ENCODE peak calls at places on chromosomes 16 and 17, in six cellular contexts. H is mammary epithelial cell, L is OCI-LY7, M is WTC11, G is endothelial cell of umbilical vein, K is fibroblast of mammary gland. D is an unnamed sample.

GRCh38 chr17:71942626-71943025 is 178.2 kb upstream of the SOX9 start:
- DNase-seq in M (no peak), H (no peak), G (no peak), L (no peak), K (no peak), D (no peak)

GRCh38 chr16:78035012-78035411 is 12.7 kb downstream of the CLEC3A start:
- DNase-seq in H (no peak), K (no peak), M (no peak), G (no peak), L (no peak), D (no peak)

GRCh38 chr16:15960124-15960971 is 10.9 kb downstream of the ABCC1 start:
- DNase-seq in M (no peak), K (no peak), G (peak; percentile 83), H (peak; percentile 39), L (no peak), D (no peak)

GRCh38 chr16:57999366-57999970 is 1.0 kb downstream of the ZNF319 start:
- DNase-seq in H (peak; percentile 56), K (peak; percentile 51), L (peak; percentile 62), G (peak; percentile 25), M (no peak), D (peak; percentile 57)

GRCh38 chr16:4517812-4518211 is 20.8 kb downstream of the CDIP1 start:
- DNase-seq in H (no peak), M (peak; percentile 80), K (peak; percentile 38), L (peak; percentile 49), G (peak; percentile 66), D (no peak)

GRCh38 chr17:8189041-8189710 is 804 bp downstream of the BORCS6 start:
- DNase-seq in H (no peak), L (no peak), G (peak; percentile 37), K (no peak), M (no peak), D (no peak)

GRCh38 chr17:82219753-82220709 is 7.4 kb upstream of the CCDC57 start:
- DNase-seq in H (no peak), L (no peak), M (no peak), K (no peak), G (no peak), D (no peak)

GRCh38 chr17:2892305-2892971 is 96.2 kb downstream of the RAP1GAP2 start:
- DNase-seq in K (peak; percentile 96), L (no peak), H (peak; percentile 98), G (peak; percentile 19), M (no peak), D (no peak)

GRCh38 chr17:43950554-43950953 is 3.2 kb downstream of the PYY start:
- DNase-seq in G (no peak), K (no peak), L (no peak), M (no peak), H (no peak), D (no peak)

GRCh38 chr16:50548659-50549560 is 714 bp downstream of the NKD1 start:
- DNase-seq in M (peak; percentile 30), K (no peak), G (peak; percentile 10), H (peak; percentile 18), L (no peak), D (peak; percentile 66)

GRCh38 chr16:4682616-4683254 is 10.6 kb upstream of the NUDT16L1 start:
- DNase-seq in L (no peak), M (peak; percentile 86), G (no peak), K (peak; percentile 34), H (peak; percentile 44), D (no peak)

GRCh38 chr16:81502396-81503060 is 57.9 kb downstream of the CMIP start:
- DNase-seq in G (peak; percentile 89), M (no peak), L (no peak), H (no peak), K (no peak), D (no peak)

GRCh38 chr17:1490643-1491405 is 1.7 kb downstream of the MYO1C start:
- DNase-seq in L (peak; percentile 78), H (peak; percentile 42), K (peak; percentile 48), M (peak; percentile 82), G (peak; percentile 59), D (peak; percentile 93)

GRCh38 chr17:80970762-80971703 is 20.6 kb upstream of the CHMP6 start:
- DNase-seq in H (no peak), L (no peak), M (no peak), K (no peak), G (no peak), D (no peak)

GRCh38 chr17:80969674-80970043 is 22.0 kb upstream of the CHMP6 start:
- DNase-seq in K (no peak), M (no peak), G (no peak), L (no peak), H (no peak), D (no peak)

GRCh38 chr17:80968602-80969029 is 23.0 kb upstream of the CHMP6 start:
- DNase-seq in H (no peak), G (no peak), L (no peak), K (no peak), M (no peak), D (no peak)

GRCh38 chr17:80969030-80969673 is 22.5 kb upstream of the CHMP6 start:
- DNase-seq in L (no peak), G (no peak), M (no peak), H (no peak), K (no peak), D (no peak)

GRCh38 chr17:80970044-80970761 is 21.4 kb upstream of the CHMP6 start:
- DNase-seq in M (peak; percentile 58), H (no peak), G (no peak), K (no peak), L (peak; percentile 48), D (peak; percentile 88)
- TF ChIP-seq CTCF in M (no peak), H (peak; percentile 62), G (peak; percentile 44), K (peak; percentile 40), L (peak; percentile 70), D (peak; percentile 50)

GRCh38 chr17:60315650-60316049 is 76.3 kb downstream of the USP32 start:
- DNase-seq in M (no peak), K (peak; percentile 10), H (no peak), G (no peak), L (no peak), D (no peak)
- TF ChIP-seq CTCF in M (no peak), K (no peak), H (peak; percentile 19), G (no peak), L (peak; percentile 57), D (no peak)

DNA sequence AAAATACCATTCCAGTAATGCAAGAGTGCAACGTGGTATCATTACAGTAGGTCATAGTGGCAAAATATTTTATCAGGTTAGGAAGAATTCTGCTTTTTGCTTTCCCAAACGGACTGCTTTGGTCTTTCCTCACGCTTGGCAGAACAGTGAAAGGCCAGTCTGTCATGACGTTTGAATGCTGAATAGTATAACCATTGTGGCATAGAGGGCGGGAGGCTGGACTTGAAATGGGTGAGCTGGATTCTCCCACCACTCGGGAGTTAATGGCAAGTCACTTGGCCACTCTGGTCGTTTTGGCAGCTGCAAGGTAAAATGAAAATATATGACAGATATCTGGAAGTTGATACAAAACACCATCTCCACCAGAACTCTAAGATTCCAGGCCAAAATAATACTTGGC is 391.2 kb downstream of the MAF start:
- DNase-seq in K (no peak), M (no peak), G (no peak), H (no peak), L (no peak), D (no peak)
- TF ChIP-seq CTCF in K (no peak), M (no peak), G (no peak), H (no peak), L (no peak), D (no peak)

GRCh38 chr16:7268182-7268581 is 64.5 kb upstream of the RBFOX1 start:
- DNase-seq in M (no peak), H (peak; percentile 4), K (peak; percentile 1), L (peak; percentile 5), G (no peak), D (peak; percentile 8)
- TF ChIP-seq CTCF in M (peak; percentile 34), H (peak; percentile 38), K (peak; percentile 33), L (peak; percentile 72), G (peak; percentile 13), D (peak; percentile 17)

GRCh38 chr17:75109407-75110236 is at the start of gene ARMC7:
- DNase-seq in K (peak; percentile 71), H (peak; percentile 80), L (peak; percentile 96), G (peak; percentile 81), M (peak; percentile 95), D (peak; percentile 98)
- TF ChIP-seq CTCF in K (no peak), H (no peak), L (no peak), G (no peak), M (no peak), D (no peak)

D was measured in GM13976.